ENCODE peak calls at places on chromosomes 5 and 9, in four cellular contexts. One of them, this sample, is unnamed.

GRCh38 chr9:68991457-68991856 is 22.5 kb downstream of the PRKACG start:
- DNase-seq in fibroblast of mammary gland: no peak
- DNase-seq in GM10248: no peak
- DNase-seq in lower leg skin: no peak
- DNase-seq in this sample: no peak

GRCh38 chr5:135843571-135844337 is 9.3 kb downstream of the SLC25A48 start:
- DNase-seq in fibroblast of mammary gland: no peak
- DNase-seq in lower leg skin: peak; percentile 73
- DNase-seq in GM10248: no peak
- DNase-seq in this sample: peak; percentile 56

GRCh38 chr9:134434896-134435506 is 108.7 kb downstream of the RXRA start:
- DNase-seq in fibroblast of mammary gland: peak; percentile 98
- DNase-seq in lower leg skin: peak; percentile 98
- DNase-seq in GM10248: no peak
- DNase-seq in this sample: peak; percentile 89

GRCh38 chr9:68876265-68876664 is 137.6 kb downstream of the PRKACG start:
- DNase-seq in lower leg skin: no peak
- DNase-seq in fibroblast of mammary gland: no peak
- DNase-seq in GM10248: no peak
- DNase-seq in this sample: no peak

GRCh38 chr5:44398382-44398781 is 9.2 kb upstream of the FGF10 start:
- DNase-seq in fibroblast of mammary gland: no peak
- DNase-seq in lower leg skin: no peak
- DNase-seq in GM10248: no peak
- DNase-seq in this sample: no peak

GRCh38 chr9:75709698-75710097 is 180.8 kb upstream of the PCSK5 start:
- DNase-seq in fibroblast of mammary gland: no peak
- DNase-seq in GM10248: no peak
- DNase-seq in lower leg skin: no peak
- DNase-seq in this sample: no peak

GRCh38 chr5:81172710-81173109 is 60.4 kb upstream of the CKMT2 start:
- DNase-seq in GM10248: no peak
- DNase-seq in fibroblast of mammary gland: peak; percentile 8
- DNase-seq in lower leg skin: no peak
- DNase-seq in this sample: no peak

GRCh38 chr5:180670586-180671359 is 21.4 kb upstream of the FLT4 start:
- DNase-seq in fibroblast of mammary gland: peak; percentile 48
- DNase-seq in GM10248: peak; percentile 54
- DNase-seq in lower leg skin: no peak
- DNase-seq in this sample: peak; percentile 67

GRCh38 chr5:148543727-148544126 is 110.6 kb downstream of the HTR4 start:
- DNase-seq in fibroblast of mammary gland: peak; percentile 16
- DNase-seq in lower leg skin: no peak
- DNase-seq in GM10248: no peak
- DNase-seq in this sample: no peak

GRCh38 chr5:10702040-10702629 is 58.9 kb downstream of the DAP start:
- DNase-seq in lower leg skin: no peak
- DNase-seq in GM10248: no peak
- DNase-seq in fibroblast of mammary gland: peak; percentile 90
- DNase-seq in this sample: no peak

GRCh38 chr5:99285606-99286005 is 356.8 kb upstream of the CHD1 start:
- DNase-seq in lower leg skin: no peak
- DNase-seq in fibroblast of mammary gland: no peak
- DNase-seq in GM10248: no peak
- DNase-seq in this sample: no peak

GRCh38 chr9:28720746-28721145 is 1147.5 kb upstream of the C9orf72 start:
- DNase-seq in fibroblast of mammary gland: no peak
- DNase-seq in GM10248: no peak
- DNase-seq in lower leg skin: no peak
- DNase-seq in this sample: no peak

GRCh38 chr5:143893638-143894037 is 81.7 kb downstream of the HMHB1 start:
- DNase-seq in GM10248: no peak
- DNase-seq in lower leg skin: no peak
- DNase-seq in fibroblast of mammary gland: no peak
- DNase-seq in this sample: no peak

GRCh38 chr9:105832311-105832710 is 138.0 kb downstream of the TMEM38B start:
- DNase-seq in GM10248: no peak
- DNase-seq in lower leg skin: no peak
- DNase-seq in fibroblast of mammary gland: no peak
- DNase-seq in this sample: no peak

GRCh38 chr9:95433096-95433852 is 83.5 kb downstream of the PTCH1 start:
- DNase-seq in lower leg skin: no peak
- DNase-seq in GM10248: no peak
- DNase-seq in fibroblast of mammary gland: no peak
- DNase-seq in this sample: no peak

GRCh38 chr5:144390133-144390532 is 219.5 kb downstream of the KCTD16 start:
- DNase-seq in GM10248: no peak
- DNase-seq in lower leg skin: no peak
- DNase-seq in fibroblast of mammary gland: no peak
- DNase-seq in this sample: no peak

GRCh38 chr9:82168585-82168984 is 180.0 kb downstream of the SPATA31D1 start:
- DNase-seq in GM10248: no peak
- DNase-seq in fibroblast of mammary gland: peak; percentile 65
- DNase-seq in lower leg skin: no peak
- DNase-seq in this sample: no peak

GRCh38 chr5:140197023-140197422 is 22.0 kb downstream of the CYSTM1 start:
- DNase-seq in fibroblast of mammary gland: no peak
- DNase-seq in lower leg skin: no peak
- DNase-seq in GM10248: no peak
- DNase-seq in this sample: no peak

GRCh38 chr5:54719384-54720306 is 202.1 kb downstream of the SNX18 start:
- DNase-seq in lower leg skin: no peak
- DNase-seq in fibroblast of mammary gland: peak; percentile 80
- DNase-seq in GM10248: no peak
- DNase-seq in this sample: no peak

GRCh38 chr5:55853818-55854217 is 2.7 kb downstream of the IL31RA start:
- DNase-seq in lower leg skin: no peak
- DNase-seq in GM10248: no peak
- DNase-seq in fibroblast of mammary gland: peak; percentile 82
- DNase-seq in this sample: no peak

GRCh38 chr5:109921735-109922395 is 232.1 kb downstream of the MAN2A1 start:
- DNase-seq in fibroblast of mammary gland: no peak
- DNase-seq in GM10248: no peak
- DNase-seq in lower leg skin: no peak
- DNase-seq in this sample: no peak

GRCh38 chr9:38638881-38639576 is 18.6 kb upstream of the ANKRD18A start:
- DNase-seq in lower leg skin: no peak
- DNase-seq in fibroblast of mammary gland: no peak
- DNase-seq in GM10248: no peak
- DNase-seq in this sample: no peak

GRCh38 chr9:31321256-31321655 is 1063.2 kb upstream of the ACO1 start:
- DNase-seq in GM10248: no peak
- DNase-seq in fibroblast of mammary gland: no peak
- DNase-seq in lower leg skin: no peak
- DNase-seq in this sample: no peak

GRCh38 chr5:150999704-151000452 is 20.5 kb upstream of the GPX3 start:
- DNase-seq in GM10248: no peak
- DNase-seq in lower leg skin: peak; percentile 85
- DNase-seq in fibroblast of mammary gland: peak; percentile 34
- DNase-seq in this sample: no peak

GRCh38 chr5:79133121-79133656 is 21.6 kb downstream of the BHMT start:
- DNase-seq in fibroblast of mammary gland: peak; percentile 63
- DNase-seq in lower leg skin: no peak
- DNase-seq in GM10248: peak; percentile 31
- DNase-seq in this sample: no peak

GRCh38 chr9:79524266-79524665 is 47.5 kb upstream of the TLE4 start:
- DNase-seq in GM10248: no peak
- DNase-seq in lower leg skin: no peak
- DNase-seq in fibroblast of mammary gland: peak; percentile 7
- DNase-seq in this sample: no peak

GRCh38 chr9:35814106-35814840 is 569 bp downstream of the HINT2 start:
- DNase-seq in fibroblast of mammary gland: peak; percentile 66
- DNase-seq in GM10248: peak; percentile 48
- DNase-seq in lower leg skin: peak; percentile 91
- DNase-seq in this sample: peak; percentile 59

GRCh38 chr5:132687995-132688394 is 14.2 kb downstream of the IL4 start:
- DNase-seq in lower leg skin: no peak
- DNase-seq in GM10248: no peak
- DNase-seq in fibroblast of mammary gland: no peak
- DNase-seq in this sample: no peak

GRCh38 chr5:65926893-65927292 is 518 bp downstream of the ERBIN start:
- DNase-seq in GM10248: no peak
- DNase-seq in fibroblast of mammary gland: peak; percentile 8
- DNase-seq in lower leg skin: no peak
- DNase-seq in this sample: no peak

GRCh38 chr5:181241393-181241975 is 2.2 kb downstream of the RACK1 start:
- DNase-seq in GM10248: no peak
- DNase-seq in lower leg skin: no peak
- DNase-seq in fibroblast of mammary gland: peak; percentile 93
- DNase-seq in this sample: no peak

GRCh38 chr9:98195671-98196070 is 3.2 kb upstream of the CORO2A start:
- DNase-seq in fibroblast of mammary gland: no peak
- DNase-seq in GM10248: no peak
- DNase-seq in lower leg skin: no peak
- DNase-seq in this sample: no peak

GRCh38 chr5:90297045-90297764 is 112.4 kb downstream of the CETN3 start:
- DNase-seq in fibroblast of mammary gland: no peak
- DNase-seq in lower leg skin: no peak
- DNase-seq in GM10248: no peak
- DNase-seq in this sample: no peak

DNA sequence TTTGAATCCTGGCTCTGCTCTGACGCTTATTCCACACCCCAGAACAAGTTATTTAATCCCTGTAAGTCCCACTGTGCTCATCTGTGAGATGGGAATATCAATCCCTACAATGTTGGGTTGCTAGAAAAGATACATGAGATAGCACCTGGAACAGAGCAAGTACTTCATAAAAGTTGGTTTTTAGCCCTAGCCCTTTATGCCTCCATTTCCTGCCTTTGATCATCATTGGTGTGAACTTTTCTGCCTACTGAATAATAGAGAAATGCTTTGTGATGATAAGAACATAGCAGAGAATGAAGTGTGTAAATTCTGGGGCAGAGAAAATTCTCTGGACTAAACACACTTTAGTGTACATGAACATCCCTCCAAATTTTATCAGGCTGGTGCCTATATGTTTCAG is 90.3 kb upstream of the RANBP6 start:
- DNase-seq in GM10248: no peak
- DNase-seq in lower leg skin: no peak
- DNase-seq in fibroblast of mammary gland: no peak
- DNase-seq in this sample: no peak
- TF ChIP-seq CTCF in GM10248: no peak
- TF ChIP-seq CTCF in lower leg skin: no peak
- TF ChIP-seq CTCF in fibroblast of mammary gland: no peak
- TF ChIP-seq CTCF in this sample: no peak

GRCh38 chr9:17878810-17879370 is 300.0 kb downstream of the SH3GL2 start:
- DNase-seq in fibroblast of mammary gland: no peak
- DNase-seq in lower leg skin: no peak
- DNase-seq in GM10248: no peak
- DNase-seq in this sample: no peak
- TF ChIP-seq CTCF in fibroblast of mammary gland: no peak
- TF ChIP-seq CTCF in lower leg skin: no peak
- TF ChIP-seq CTCF in GM10248: no peak
- TF ChIP-seq CTCF in this sample: no peak

GRCh38 chr5:41526699-41527098 is 16.3 kb upstream of the PLCXD3 start:
- DNase-seq in fibroblast of mammary gland: no peak
- DNase-seq in lower leg skin: no peak
- DNase-seq in GM10248: no peak
- DNase-seq in this sample: no peak

GRCh38 chr5:41527201-41527779 is 16.9 kb upstream of the PLCXD3 start:
- DNase-seq in lower leg skin: no peak
- DNase-seq in GM10248: no peak
- DNase-seq in fibroblast of mammary gland: peak; percentile 99
- DNase-seq in this sample: no peak

GRCh38 chr5:41522193-41522786 is 11.9 kb upstream of the PLCXD3 start:
- DNase-seq in GM10248: no peak
- DNase-seq in fibroblast of mammary gland: no peak
- DNase-seq in lower leg skin: no peak
- DNase-seq in this sample: no peak

GRCh38 chr5:41519801-41520200 is 9.4 kb upstream of the PLCXD3 start:
- DNase-seq in GM10248: no peak
- DNase-seq in lower leg skin: no peak
- DNase-seq in fibroblast of mammary gland: peak; percentile 33
- DNase-seq in this sample: no peak

GRCh38 chr5:41524174-41524573 is 13.8 kb upstream of the PLCXD3 start:
- DNase-seq in GM10248: peak; percentile 12
- DNase-seq in fibroblast of mammary gland: peak; percentile 32
- DNase-seq in lower leg skin: no peak
- DNase-seq in this sample: no peak
- TF ChIP-seq CTCF in GM10248: peak; percentile 13
- TF ChIP-seq CTCF in fibroblast of mammary gland: peak; percentile 55
- TF ChIP-seq CTCF in lower leg skin: no peak
- TF ChIP-seq CTCF in this sample: peak; percentile 13

DNA sequence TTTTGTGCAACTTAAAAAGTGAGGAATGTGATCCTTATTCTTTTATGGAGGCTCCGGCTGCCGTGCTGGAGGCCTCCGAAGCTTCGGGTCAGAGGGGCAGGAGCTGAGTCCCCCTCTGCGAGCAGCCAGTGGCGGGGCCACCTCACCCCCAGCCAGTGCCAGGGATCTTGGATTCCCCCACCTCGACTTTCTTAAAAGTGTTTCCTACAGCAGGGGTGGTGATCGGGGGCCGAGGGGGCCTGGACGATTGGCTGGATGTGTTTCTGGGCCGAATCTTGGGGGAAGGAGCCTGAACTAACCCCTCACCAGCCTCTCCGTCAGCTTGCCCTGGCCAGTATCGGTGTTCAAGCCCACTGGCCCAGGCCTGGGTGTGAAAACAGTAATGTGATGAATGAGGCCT is 92.2 kb upstream of the LMX1B start:
- DNase-seq in fibroblast of mammary gland: no peak
- DNase-seq in GM10248: no peak
- DNase-seq in lower leg skin: peak; percentile 66
- DNase-seq in this sample: no peak
- TF ChIP-seq CTCF in fibroblast of mammary gland: no peak
- TF ChIP-seq CTCF in GM10248: no peak
- TF ChIP-seq CTCF in lower leg skin: no peak
- TF ChIP-seq CTCF in this sample: no peak

GRCh38 chr9:100914266-100914665 is 114.3 kb upstream of the PLPPR1 start:
- DNase-seq in GM10248: no peak
- DNase-seq in lower leg skin: no peak
- DNase-seq in fibroblast of mammary gland: no peak
- DNase-seq in this sample: no peak
- TF ChIP-seq CTCF in GM10248: no peak
- TF ChIP-seq CTCF in lower leg skin: no peak
- TF ChIP-seq CTCF in fibroblast of mammary gland: no peak
- TF ChIP-seq CTCF in this sample: no peak

GRCh38 chr5:6251579-6252102 is 126.7 kb downstream of the MED10 start:
- DNase-seq in GM10248: no peak
- DNase-seq in lower leg skin: peak; percentile 26
- DNase-seq in fibroblast of mammary gland: no peak
- DNase-seq in this sample: no peak

GRCh38 chr5:6253281-6253680 is 125.1 kb downstream of the MED10 start:
- DNase-seq in fibroblast of mammary gland: no peak
- DNase-seq in GM10248: no peak
- DNase-seq in lower leg skin: peak; percentile 59
- DNase-seq in this sample: no peak

GRCh38 chr5:6248132-6248531 is 130.2 kb downstream of the MED10 start:
- DNase-seq in lower leg skin: no peak
- DNase-seq in GM10248: no peak
- DNase-seq in fibroblast of mammary gland: no peak
- DNase-seq in this sample: no peak

GRCh38 chr5:6252581-6252980 is 125.8 kb downstream of the MED10 start:
- DNase-seq in fibroblast of mammary gland: no peak
- DNase-seq in lower leg skin: peak; percentile 48
- DNase-seq in GM10248: no peak
- DNase-seq in this sample: no peak

GRCh38 chr5:6250121-6250520 is 128.2 kb downstream of the MED10 start:
- DNase-seq in GM10248: no peak
- DNase-seq in lower leg skin: peak; percentile 53
- DNase-seq in fibroblast of mammary gland: no peak
- DNase-seq in this sample: no peak
- TF ChIP-seq CTCF in GM10248: no peak
- TF ChIP-seq CTCF in lower leg skin: no peak
- TF ChIP-seq CTCF in fibroblast of mammary gland: no peak
- TF ChIP-seq CTCF in this sample: no peak

This sample was measured in dorsolateral prefrontal cortex.